ENCODE peak calls at places on chromosomes 12 and 14, in ten cellular contexts. H, R, L, M, J, E, Y, X, G and F are unnamed samples.
A peak's percentile ranks its signal among the peaks of the same experiment; 100 is the strongest.

GRCh38 chr14:94548999-94549985 is 11.9 kb upstream of the SERPINA4 start:
- DNase-seq in H (peak; percentile 82), R (peak; percentile 45), L (peak; percentile 48), M (peak; percentile 61), J (no peak), E (peak; percentile 36), Y (no peak), X (no peak), G (peak; percentile 59), F (no peak)

GRCh38 chr14:94966344-94966743 is 191.0 kb downstream of the DICER1 start:
- DNase-seq in H (no peak), R (no peak), L (no peak), M (no peak), J (no peak), E (no peak), Y (peak; percentile 2), X (no peak), G (no peak), F (no peak)

GRCh38 chr12:118773956-118774723 is 207.2 kb upstream of the SRRM4 start:
- DNase-seq in H (no peak), R (no peak), L (no peak), M (no peak), J (no peak), E (no peak), Y (no peak), X (no peak), G (no peak), F (no peak)

GRCh38 chr14:74578479-74578878 is 33.6 kb downstream of the LTBP2 start:
- DNase-seq in H (no peak), R (no peak), L (no peak), M (no peak), J (no peak), E (no peak), Y (no peak), X (no peak), G (no peak), F (no peak)

GRCh38 chr12:92464911-92465310 is 237.9 kb upstream of the PLEKHG7 start:
- DNase-seq in H (peak; percentile 65), R (no peak), L (no peak), M (no peak), J (no peak), E (no peak), Y (no peak), X (no peak), G (no peak), F (no peak)

GRCh38 chr14:76956253-76957090 is 72.0 kb downstream of the IRF2BPL start:
- DNase-seq in H (peak; percentile 89), R (peak; percentile 91), L (peak; percentile 90), M (peak; percentile 91), J (peak; percentile 82), E (peak; percentile 89), Y (peak; percentile 77), X (peak; percentile 85), G (peak; percentile 94), F (peak; percentile 84)

GRCh38 chr12:29782821-29783772 is 645 bp downstream of the TMTC1 start:
- DNase-seq in H (peak; percentile 1), R (peak; percentile 32), L (peak; percentile 68), M (peak; percentile 30), J (no peak), E (peak; percentile 31), Y (no peak), X (peak; percentile 27), G (peak; percentile 18), F (no peak)

GRCh38 chr14:72553161-72553560 is 340.7 kb downstream of the DPF3 start:
- DNase-seq in H (no peak), R (no peak), L (no peak), M (no peak), J (no peak), E (peak; percentile 17), Y (no peak), X (no peak), G (no peak), F (no peak)

GRCh38 chr14:68921666-68922065 is 57.4 kb downstream of the ACTN1 start:
- DNase-seq in H (no peak), R (no peak), L (no peak), M (no peak), J (no peak), E (no peak), Y (no peak), X (no peak), G (no peak), F (no peak)

GRCh38 chr14:41549821-41550597 is 56.7 kb upstream of the LRFN5 start:
- DNase-seq in H (no peak), R (no peak), L (no peak), M (no peak), J (no peak), E (peak; percentile 62), Y (no peak), X (no peak), G (no peak), F (no peak)

GRCh38 chr12:120363274-120363855 is 5.6 kb downstream of the MSI1 start:
- DNase-seq in H (no peak), R (no peak), L (no peak), M (no peak), J (no peak), E (no peak), Y (no peak), X (no peak), G (no peak), F (no peak)

GRCh38 chr12:83010169-83010804 is 323.6 kb downstream of the TMTC2 start:
- DNase-seq in H (no peak), R (no peak), L (no peak), M (no peak), J (no peak), E (no peak), Y (no peak), X (no peak), G (no peak), F (no peak)

GRCh38 chr12:116380066-116380465 is 102.6 kb upstream of the MED13L start:
- DNase-seq in H (peak; percentile 26), R (no peak), L (no peak), M (no peak), J (no peak), E (no peak), Y (no peak), X (no peak), G (no peak), F (no peak)

GRCh38 chr14:103730490-103731035 is 15.0 kb downstream of the ZFYVE21 start:
- DNase-seq in H (no peak), R (no peak), L (peak; percentile 67), M (no peak), J (no peak), E (no peak), Y (peak; percentile 68), X (no peak), G (no peak), F (no peak)

GRCh38 chr14:103728141-103728540 is 12.5 kb downstream of the ZFYVE21 start:
- DNase-seq in H (no peak), R (no peak), L (peak; percentile 9), M (no peak), J (no peak), E (no peak), Y (no peak), X (no peak), G (no peak), F (no peak)

GRCh38 chr14:103731481-103731880 is 15.9 kb downstream of the ZFYVE21 start:
- DNase-seq in H (no peak), R (no peak), L (peak; percentile 6), M (no peak), J (no peak), E (no peak), Y (no peak), X (no peak), G (no peak), F (no peak)

GRCh38 chr14:103728721-103729120 is 13.1 kb downstream of the ZFYVE21 start:
- DNase-seq in H (no peak), R (no peak), L (peak; percentile 12), M (no peak), J (no peak), E (no peak), Y (peak; percentile 72), X (no peak), G (no peak), F (no peak)

GRCh38 chr14:103729496-103730448 is 14.2 kb downstream of the ZFYVE21 start:
- DNase-seq in H (no peak), R (no peak), L (peak; percentile 12), M (no peak), J (no peak), E (no peak), Y (no peak), X (no peak), G (no peak), F (no peak)
- H3K36me3 ChIP-seq in H (peaks cover 65% of the 10 kb centered on the region), R (peaks cover 84% of the 10 kb centered on the region), L (peaks cover 71% of the 10 kb centered on the region), M (no peaks in the 10 kb centered on the region), J (peaks cover 11% of the 10 kb centered on the region), E (peaks cover 53% of the 10 kb centered on the region), Y (no peaks in the 10 kb centered on the region), X (no peaks in the 10 kb centered on the region), G (peaks cover 7% of the 10 kb centered on the region), F (peaks cover 50% of the 10 kb centered on the region)

DNA sequence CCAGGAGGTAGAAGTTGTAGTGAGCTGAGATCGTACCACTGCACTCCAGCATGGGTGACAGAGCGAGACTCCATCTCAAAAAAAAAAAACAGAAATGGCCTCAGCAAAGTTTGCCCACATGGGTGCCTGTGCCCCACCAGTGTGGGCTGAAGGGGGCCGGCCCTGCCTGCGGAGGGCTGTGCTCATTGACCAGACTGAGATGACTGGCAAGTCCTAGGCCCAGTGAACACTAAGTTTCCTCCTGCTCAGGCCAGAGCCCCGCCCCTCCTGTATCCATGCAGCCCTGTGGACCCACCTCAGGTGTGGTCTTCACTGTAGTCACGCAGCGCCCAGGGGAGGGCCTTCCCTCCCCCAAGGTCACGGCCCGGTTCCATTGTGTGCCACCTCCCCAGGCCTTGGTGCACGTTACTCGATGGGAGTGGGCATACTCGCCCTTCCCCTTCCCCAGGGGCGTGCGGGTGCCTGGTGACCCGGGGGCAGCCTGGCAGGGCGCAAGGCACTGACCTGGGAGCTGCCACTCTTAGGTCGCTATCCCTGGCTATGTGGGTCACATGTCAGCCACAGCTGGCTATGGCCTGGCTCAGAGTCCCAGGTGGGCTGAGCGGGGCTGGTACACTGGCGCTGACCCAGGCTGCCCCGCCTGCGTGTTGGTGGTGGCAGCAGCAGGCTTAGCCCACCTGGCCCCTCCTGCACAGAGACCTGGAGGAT is 16.1 kb downstream of the INF2 start:
- DNase-seq in H (no peak), R (no peak), L (no peak), M (no peak), J (no peak), E (peak; percentile 19), Y (no peak), X (no peak), G (no peak), F (no peak)
- H3K36me3 ChIP-seq in H (peaks cover 76% of the 10 kb centered on the region), R (peaks cover 76% of the 10 kb centered on the region), L (peaks cover 42% of the 10 kb centered on the region), M (no peaks in the 10 kb centered on the region), J (peaks cover 3% of the 10 kb centered on the region), E (peaks cover 60% of the 10 kb centered on the region), Y (peaks cover 4% of the 10 kb centered on the region), X (no peaks in the 10 kb centered on the region), G (peaks cover 21% of the 10 kb centered on the region), F (peaks cover 43% of the 10 kb centered on the region)

DNA sequence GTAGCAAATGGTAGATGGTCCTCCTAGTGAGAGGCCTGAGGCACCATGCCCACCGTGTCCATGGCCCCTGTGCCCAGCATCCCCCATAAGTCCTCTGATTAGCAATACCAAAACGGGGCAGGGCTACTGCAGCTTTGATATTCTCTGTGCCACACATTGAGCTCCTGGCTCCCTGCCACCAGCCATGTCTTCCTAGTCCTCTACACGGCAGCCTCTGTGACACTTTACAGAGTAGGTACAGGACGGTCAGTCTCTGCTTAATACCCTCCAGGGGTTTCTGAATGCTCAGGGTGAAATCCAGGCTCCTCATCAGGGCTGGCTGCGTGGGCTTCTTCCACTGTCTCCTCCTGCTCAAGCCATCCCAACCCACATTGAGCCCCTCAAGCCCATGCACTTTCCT is 8.0 kb downstream of the RBM19 start:
- DNase-seq in H (no peak), R (no peak), L (no peak), M (no peak), J (no peak), E (no peak), Y (no peak), X (no peak), G (no peak), F (no peak)
- H3K36me3 ChIP-seq in H (peaks cover 68% of the 10 kb centered on the region), R (peaks cover 95% of the 10 kb centered on the region), L (peaks cover 92% of the 10 kb centered on the region), M (peaks cover 47% of the 10 kb centered on the region), J (peaks cover 74% of the 10 kb centered on the region), E (peaks cover 59% of the 10 kb centered on the region), Y (peaks cover 36% of the 10 kb centered on the region), X (no peaks in the 10 kb centered on the region), G (peaks cover 11% of the 10 kb centered on the region), F (peaks cover 76% of the 10 kb centered on the region)

GRCh38 chr12:121529184-121529583 is 51.6 kb downstream of the KDM2B start:
- DNase-seq in H (no peak), R (no peak), L (no peak), M (no peak), J (no peak), E (no peak), Y (no peak), X (no peak), G (no peak), F (no peak)
- H3K36me3 ChIP-seq in H (peaks cover 13% of the 10 kb centered on the region), R (peaks cover 38% of the 10 kb centered on the region), L (peaks cover 25% of the 10 kb centered on the region), M (no peaks in the 10 kb centered on the region), J (peaks cover 4% of the 10 kb centered on the region), E (peaks cover 11% of the 10 kb centered on the region), Y (no peaks in the 10 kb centered on the region), X (no peaks in the 10 kb centered on the region), G (no peaks in the 10 kb centered on the region), F (peaks cover 4% of the 10 kb centered on the region)